ENCODE peak calls at places on chromosomes 4 and X, in five cellular contexts. I is WTC11; N is mammary epithelial cell; P is choroid plexus epithelial cell; K is activated effector memory CD4-positive, alpha-beta T cell treated with Interleukin-2 at 50 U/mL for 16 hours. L is an unnamed sample.

GRCh38 chrX:119990995-119991787 is 47.6 kb upstream of the NKAP start:
- DNase-seq in I (peak), N (no peak), P (no peak), K (no peak), L (no peak)

GRCh38 chrX:57772637-57773036 is 92.6 kb upstream of the NLRP2B start:
- DNase-seq in I (no peak), N (no peak), P (no peak), K (no peak), L (no peak)

GRCh38 chrX:70970482-70970999 is 39.6 kb upstream of the SLC7A3 start:
- DNase-seq in I (no peak), N (peak), P (peak), K (no peak), L (no peak)

GRCh38 chr4:37219251-37219650 is 25.3 kb upstream of the NWD2 start:
- DNase-seq in I (no peak), N (no peak), P (no peak), K (no peak), L (no peak)

GRCh38 chr4:119783200-119783978 is 154.8 kb upstream of the PDE5A start:
- DNase-seq in I (no peak), N (no peak), P (no peak), K (no peak), L (no peak)

GRCh38 chr4:36189511-36190226 is 54.6 kb downstream of the ARAP2 start:
- DNase-seq in I (no peak), N (no peak), P (peak), K (no peak), L (no peak)

GRCh38 chr4:122012735-122013134 is 60.9 kb upstream of the TRPC3 start:
- DNase-seq in I (no peak), N (no peak), P (peak), K (no peak), L (no peak)

GRCh38 chrX:49842603-49843002 is 13.5 kb downstream of the PAGE4 start:
- DNase-seq in I (no peak), N (no peak), P (no peak), K (no peak), L (no peak)

GRCh38 chrX:1465261-1466231 is 12.8 kb upstream of the ASMTL start:
- DNase-seq in I (no peak), N (peak), P (no peak), K (no peak), L (no peak)

GRCh38 chrX:153608376-153608775 is 9.4 kb upstream of the CCNQ start:
- DNase-seq in I (no peak), N (no peak), P (no peak), K (no peak), L (no peak)

GRCh38 chrX:75086731-75087195 is 69.3 kb downstream of the ABCB7 start:
- DNase-seq in I (no peak), N (no peak), P (peak), K (no peak), L (no peak)

GRCh38 chr4:15550491-15550890 is 80.8 kb downstream of the CC2D2A start:
- DNase-seq in I (no peak), N (no peak), P (peak), K (no peak), L (no peak)

GRCh38 chrX:154750301-154751120 is at the start of gene GAB3:
- DNase-seq in I (peak), N (no peak), P (peak), K (peak), L (peak)

GRCh38 chr4:76867880-76868655 is 29.9 kb downstream of the SOWAHB start:
- DNase-seq in I (peak), N (no peak), P (no peak), K (no peak), L (no peak)

GRCh38 chr4:70838972-70839536 is 636 bp downstream of the GRSF1 start:
- DNase-seq in I (peak), N (peak), P (peak), K (peak), L (peak)

GRCh38 chrX:15451913-15452312 is 41.2 kb downstream of the PIR start:
- DNase-seq in I (no peak), N (peak), P (peak), K (no peak), L (no peak)

GRCh38 chr4:139887378-139887801 is 221.8 kb downstream of the MGST2 start:
- DNase-seq in I (no peak), N (peak), P (peak), K (no peak), L (no peak)

GRCh38 chr4:61246003-61246402 is 45.9 kb downstream of the ADGRL3 start:
- DNase-seq in I (no peak), N (no peak), P (no peak), K (no peak), L (no peak)

GRCh38 chrX:124984140-124984813 is 335.4 kb upstream of the TEX13C start:
- DNase-seq in I (no peak), N (no peak), P (no peak), K (no peak), L (no peak)

GRCh38 chrX:155009994-155010472 is 12.5 kb downstream of the F8 start:
- DNase-seq in I (no peak), N (no peak), P (no peak), K (no peak), L (no peak)

GRCh38 chrX:112147206-112147605 is 64.6 kb upstream of the TRPC5 start:
- DNase-seq in I (peak), N (no peak), P (peak), K (no peak), L (no peak)

GRCh38 chr4:29278580-29278979 is 1441.6 kb upstream of the PCDH7 start:
- DNase-seq in I (no peak), N (peak), P (peak), K (no peak), L (no peak)

GRCh38 chr4:108540536-108540935 is 79.8 kb upstream of the RPL34 start:
- DNase-seq in I (no peak), N (no peak), P (no peak), K (no peak), L (no peak)

GRCh38 chr4:118124977-118125376 is 90.7 kb downstream of the NDST3 start:
- DNase-seq in I (no peak), N (peak), P (no peak), K (no peak), L (no peak)

GRCh38 chr4:18859468-18859867 is 837.9 kb upstream of the LCORL start:
- DNase-seq in I (no peak), N (no peak), P (no peak), K (no peak), L (no peak)

GRCh38 chrX:129695535-129695934 is 40.8 kb upstream of the APLN start:
- DNase-seq in I (no peak), N (no peak), P (no peak), K (no peak), L (no peak)

GRCh38 chr4:40520533-40520932 is 109.1 kb downstream of the RBM47 start:
- DNase-seq in I (no peak), N (no peak), P (no peak), K (no peak), L (no peak)

GRCh38 chrX:33134164-33134563 is 77.2 kb downstream of the DMD start:
- DNase-seq in I (no peak), N (no peak), P (no peak), K (no peak), L (no peak)

GRCh38 chr4:109211671-109212070 is 90.8 kb downstream of the COL25A1 start:
- DNase-seq in I (no peak), N (no peak), P (peak), K (no peak), L (no peak)

GRCh38 chr4:1356181-1356998 is 9.4 kb downstream of the UVSSA start:
- DNase-seq in I (peak), N (peak), P (peak), K (no peak), L (peak)

GRCh38 chr4:25756503-25756902 is 100.9 kb downstream of the SLC34A2 start:
- DNase-seq in I (no peak), N (no peak), P (no peak), K (no peak), L (no peak)

L was measured in CD8-positive, alpha-beta T cell.